ENCODE peak calls at places on chromosome 15, in eight cellular contexts. Z is fibroblast of the aortic adventitia, Q is GM12865, R is cardiac muscle cell, J is kidney, E is heart right ventricle, P is WTC11, V is fibroblast of lung. L is an unnamed sample.

GRCh38 chr15:34691024-34691423 is 63.8 kb downstream of the GJD2 start:
- DNase-seq in Z (peak; percentile 2), Q (no peak), R (no peak), J (no peak), E (no peak), P (no peak), V (peak; percentile 16), L (no peak)

GRCh38 chr15:88661766-88662556 is 23.1 kb downstream of the ISG20 start:
- DNase-seq in Z (peak; percentile 40), Q (no peak), R (peak; percentile 30), J (no peak), E (no peak), P (no peak), V (peak; percentile 55), L (no peak)

GRCh38 chr15:60760646-60761504 is 281.9 kb upstream of the ICE2 start:
- DNase-seq in Z (peak; percentile 20), Q (no peak), R (peak; percentile 21), J (no peak), E (no peak), P (no peak), V (peak; percentile 19), L (no peak)

GRCh38 chr15:40256642-40257235 is 17.9 kb downstream of the PAK6 start:
- DNase-seq in Z (no peak), Q (no peak), R (peak; percentile 41), J (peak; percentile 34), E (no peak), P (no peak), V (no peak), L (no peak)

GRCh38 chr15:22874256-22874655 is 35.8 kb downstream of the NIPA2 start:
- DNase-seq in Z (no peak), Q (no peak), R (no peak), J (peak; percentile 50), E (no peak), P (no peak), V (no peak), L (no peak)

GRCh38 chr15:78335985-78336384 is 4.2 kb upstream of the CRABP1 start:
- DNase-seq in Z (no peak), Q (no peak), R (no peak), J (no peak), E (no peak), P (no peak), V (no peak), L (no peak)

GRCh38 chr15:48324949-48325348 is 6.3 kb upstream of the DUT start:
- DNase-seq in Z (no peak), Q (no peak), R (no peak), J (no peak), E (no peak), P (no peak), V (no peak), L (no peak)

GRCh38 chr15:58498821-58499580 is 67.2 kb downstream of the LIPC start:
- DNase-seq in Z (peak; percentile 66), Q (no peak), R (peak; percentile 44), J (peak; percentile 88), E (no peak), P (no peak), V (peak; percentile 85), L (no peak)

GRCh38 chr15:51224428-51224827 is 114.0 kb downstream of the CYP19A1 start:
- DNase-seq in Z (peak; percentile 25), Q (no peak), R (peak; percentile 49), J (no peak), E (no peak), P (no peak), V (peak; percentile 63), L (no peak)

GRCh38 chr15:66876423-66876730 is 174.3 kb downstream of the SMAD6 start:
- DNase-seq in Z (no peak), Q (no peak), R (no peak), J (no peak), E (no peak), P (peak; percentile 33), V (no peak), L (no peak)

GRCh38 chr15:77542491-77543001 is 90.2 kb downstream of the LINGO1 start:
- DNase-seq in Z (peak; percentile 13), Q (no peak), R (no peak), J (no peak), E (no peak), P (no peak), V (no peak), L (peak; percentile 22)

GRCh38 chr15:78684645-78685044 is 43.6 kb upstream of the CHRNB4 start:
- DNase-seq in Z (no peak), Q (no peak), R (peak; percentile 7), J (no peak), E (no peak), P (no peak), V (no peak), L (peak; percentile 28)

GRCh38 chr15:40322531-40323238 is 807 bp upstream of the INAFM2 start:
- DNase-seq in Z (no peak), Q (no peak), R (peak; percentile 62), J (peak; percentile 69), E (no peak), P (no peak), V (no peak), L (no peak)

GRCh38 chr15:90730290-90730689 is 13.1 kb downstream of the BLM start:
- DNase-seq in Z (no peak), Q (no peak), R (no peak), J (no peak), E (no peak), P (no peak), V (no peak), L (no peak)

GRCh38 chr15:49847937-49848823 is 227.3 kb downstream of the DTWD1 start:
- DNase-seq in Z (peak; percentile 100), Q (no peak), R (peak; percentile 96), J (no peak), E (no peak), P (no peak), V (peak; percentile 98), L (no peak)

GRCh38 chr15:31019986-31020385 is 28.6 kb upstream of the MTMR10 start:
- DNase-seq in Z (no peak), Q (no peak), R (no peak), J (no peak), E (no peak), P (no peak), V (no peak), L (no peak)

GRCh38 chr15:73972984-73973682 is 19.0 kb downstream of the STOML1 start:
- DNase-seq in Z (peak; percentile 84), Q (peak; percentile 84), R (peak; percentile 88), J (peak; percentile 91), E (peak; percentile 88), P (peak; percentile 90), V (peak; percentile 81), L (peak; percentile 89)

DNA sequence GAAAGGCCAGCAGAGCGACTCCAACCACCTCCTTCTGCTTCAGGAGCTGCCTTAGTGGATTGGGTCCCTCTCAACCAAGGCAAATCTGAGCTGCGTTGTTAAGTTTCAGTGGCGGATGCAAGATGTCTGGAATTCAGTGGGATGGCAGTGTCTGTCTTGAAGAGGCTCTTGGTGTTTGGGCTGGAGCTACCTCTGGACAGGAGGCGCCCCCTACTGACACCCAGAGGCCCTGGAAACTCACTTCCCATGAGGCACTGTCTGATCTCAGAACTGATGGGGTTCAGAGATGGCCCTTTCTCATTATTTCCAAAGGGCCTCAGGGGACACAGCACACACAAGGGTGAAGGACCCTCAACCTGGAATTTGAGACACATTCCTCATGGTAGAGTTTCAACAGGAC is 6.0 kb upstream of the SLC28A1 start:
- DNase-seq in Z (peak; percentile 51), Q (peak; percentile 65), R (peak; percentile 70), J (no peak), E (peak; percentile 59), P (peak; percentile 80), V (peak; percentile 59), L (peak; percentile 72)
- TF ChIP-seq CTCF in Z (peak; percentile 61), Q (peak; percentile 78), R (peak; percentile 81), J (peak; percentile 66), E (peak; percentile 31), P (peak; percentile 50), V (peak; percentile 70), L (peak; percentile 67)

GRCh38 chr15:83656943-83657528 is 3.1 kb downstream of the ADAMTSL3 start:
- DNase-seq in Z (no peak), Q (no peak), R (no peak), J (no peak), E (no peak), P (no peak), V (no peak), L (no peak)

GRCh38 chr15:83659011-83659811 is 5.3 kb downstream of the ADAMTSL3 start:
- DNase-seq in Z (no peak), Q (no peak), R (peak; percentile 35), J (no peak), E (peak; percentile 69), P (no peak), V (no peak), L (no peak)

GRCh38 chr15:83656192-83656591 is 2.3 kb downstream of the ADAMTSL3 start:
- DNase-seq in Z (no peak), Q (no peak), R (no peak), J (no peak), E (no peak), P (no peak), V (no peak), L (no peak)

GRCh38 chr15:83658406-83658805 is 4.5 kb downstream of the ADAMTSL3 start:
- DNase-seq in Z (no peak), Q (no peak), R (peak; percentile 20), J (no peak), E (peak; percentile 58), P (no peak), V (no peak), L (no peak)

GRCh38 chr15:83657549-83657948 is 3.6 kb downstream of the ADAMTSL3 start:
- DNase-seq in Z (no peak), Q (peak; percentile 12), R (no peak), J (no peak), E (peak; percentile 14), P (peak; percentile 48), V (no peak), L (no peak)
- TF ChIP-seq CTCF in Z (no peak), Q (peak; percentile 24), R (peak; percentile 33), J (no peak), E (no peak), P (peak; percentile 45), V (peak; percentile 30), L (peak; percentile 45)

DNA sequence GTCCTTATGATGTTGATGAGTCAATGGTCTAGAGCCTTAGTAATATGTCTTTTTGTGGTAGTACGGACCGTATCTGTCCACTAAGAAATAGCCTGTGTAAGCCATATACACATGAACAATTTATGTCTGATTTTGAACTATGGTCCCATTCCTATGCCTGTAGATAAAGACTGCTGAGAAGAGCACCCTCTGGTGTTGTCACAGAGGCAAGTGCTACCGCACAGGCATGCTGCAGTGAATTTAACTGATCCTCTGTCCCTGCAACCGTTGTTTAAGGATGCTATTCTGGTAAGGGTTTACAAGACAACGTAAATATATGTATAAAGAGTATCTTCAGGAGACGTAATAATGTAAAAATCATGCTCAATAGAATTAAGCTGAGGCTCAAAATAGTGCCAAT is 170.7 kb downstream of the UBE3A start:
- DNase-seq in Z (no peak), Q (no peak), R (no peak), J (no peak), E (no peak), P (no peak), V (no peak), L (no peak)
- TF ChIP-seq CTCF in Z (no peak), Q (no peak), R (no peak), J (peak; percentile 22), E (no peak), P (no peak), V (no peak), L (no peak)

DNA sequence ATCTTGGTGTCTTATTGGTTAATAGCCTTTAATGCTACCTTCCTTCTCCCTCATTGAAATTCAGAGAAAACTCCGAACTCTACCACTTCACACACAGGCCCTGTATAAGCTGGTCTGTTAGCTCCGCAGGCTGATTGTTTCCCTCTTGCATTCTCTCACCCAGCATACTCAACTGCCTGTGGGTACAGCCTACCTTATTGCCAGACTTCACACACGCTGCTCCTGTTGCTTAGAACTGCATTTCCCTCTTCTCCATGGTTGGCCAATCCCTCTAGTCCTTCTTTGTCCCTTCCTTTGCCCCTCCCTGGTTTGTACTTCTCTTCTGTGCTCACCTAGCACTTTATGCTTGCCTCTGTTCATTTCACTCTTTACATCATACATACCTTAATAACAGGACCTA is 92.9 kb upstream of the PRTG start:
- DNase-seq in Z (no peak), Q (no peak), R (no peak), J (no peak), E (no peak), P (no peak), V (no peak), L (no peak)
- TF ChIP-seq CTCF in Z (no peak), Q (no peak), R (no peak), J (no peak), E (no peak), P (no peak), V (no peak), L (no peak)